ENCODE peak calls at places on chromosomes 6 and 20, in five cellular contexts. One of them, this sample, is unnamed.

GRCh38 chr20:53413188-53413631 is 180.4 kb downstream of the ZNF217 start:
- DNase-seq in tibial nerve: no peak
- DNase-seq in AG04450: no peak
- DNase-seq in ovary: no peak
- DNase-seq in psoas muscle: no peak
- DNase-seq in this sample: no peak

GRCh38 chr6:139028658-139029469 is at the start of gene ABRACL:
- DNase-seq in tibial nerve: peak
- DNase-seq in psoas muscle: peak
- DNase-seq in AG04450: peak
- DNase-seq in ovary: peak
- DNase-seq in this sample: peak

GRCh38 chr20:49460916-49461315 is 21.6 kb downstream of the KCNB1 start:
- DNase-seq in psoas muscle: no peak
- DNase-seq in AG04450: no peak
- DNase-seq in tibial nerve: no peak
- DNase-seq in ovary: no peak
- DNase-seq in this sample: no peak

GRCh38 chr6:3444276-3445088 is 12.4 kb downstream of the SLC22A23 start:
- DNase-seq in ovary: no peak
- DNase-seq in tibial nerve: no peak
- DNase-seq in AG04450: no peak
- DNase-seq in psoas muscle: no peak
- DNase-seq in this sample: no peak

GRCh38 chr6:100237881-100238280 is 226.8 kb downstream of the SIM1 start:
- DNase-seq in AG04450: no peak
- DNase-seq in ovary: no peak
- DNase-seq in psoas muscle: no peak
- DNase-seq in tibial nerve: no peak
- DNase-seq in this sample: no peak

GRCh38 chr20:45300961-45301360 is 5.7 kb upstream of the RBPJL start:
- DNase-seq in ovary: no peak
- DNase-seq in AG04450: no peak
- DNase-seq in psoas muscle: no peak
- DNase-seq in tibial nerve: no peak
- DNase-seq in this sample: no peak

GRCh38 chr6:139881728-139882211 is 507.3 kb upstream of the CITED2 start:
- DNase-seq in psoas muscle: no peak
- DNase-seq in ovary: no peak
- DNase-seq in tibial nerve: peak
- DNase-seq in AG04450: no peak
- DNase-seq in this sample: no peak

GRCh38 chr20:1734269-1734858 is 76.8 kb upstream of the SIRPG start:
- DNase-seq in AG04450: no peak
- DNase-seq in tibial nerve: no peak
- DNase-seq in psoas muscle: no peak
- DNase-seq in ovary: no peak
- DNase-seq in this sample: no peak

GRCh38 chr6:72580281-72580940 is 41.5 kb upstream of the KCNQ5 start:
- DNase-seq in ovary: no peak
- DNase-seq in psoas muscle: no peak
- DNase-seq in tibial nerve: no peak
- DNase-seq in AG04450: peak
- DNase-seq in this sample: no peak

GRCh38 chr6:32190946-32191677 is 1.1 kb upstream of the PBX2 start:
- DNase-seq in ovary: peak
- DNase-seq in tibial nerve: no peak
- DNase-seq in psoas muscle: no peak
- DNase-seq in AG04450: no peak
- DNase-seq in this sample: peak
- H3K4me3 ChIP-seq in ovary: peak
- H3K4me3 ChIP-seq in tibial nerve: peak
- H3K4me3 ChIP-seq in psoas muscle: peak
- H3K4me3 ChIP-seq in AG04450: peak
- H3K4me3 ChIP-seq in this sample: peak

GRCh38 chr6:105319331-105319730 is 83.6 kb downstream of the PREP start:
- DNase-seq in AG04450: no peak
- DNase-seq in ovary: no peak
- DNase-seq in tibial nerve: no peak
- DNase-seq in psoas muscle: no peak
- DNase-seq in this sample: no peak
- H3K27ac ChIP-seq in AG04450: no peak
- H3K27ac ChIP-seq in ovary: no peak
- H3K27ac ChIP-seq in tibial nerve: no peak
- H3K27ac ChIP-seq in psoas muscle: peak
- H3K27ac ChIP-seq in this sample: no peak

GRCh38 chr6:135478626-135479025 is 18.9 kb downstream of the AHI1 start:
- DNase-seq in tibial nerve: no peak
- DNase-seq in ovary: no peak
- DNase-seq in psoas muscle: no peak
- DNase-seq in AG04450: no peak
- DNase-seq in this sample: no peak

DNA sequence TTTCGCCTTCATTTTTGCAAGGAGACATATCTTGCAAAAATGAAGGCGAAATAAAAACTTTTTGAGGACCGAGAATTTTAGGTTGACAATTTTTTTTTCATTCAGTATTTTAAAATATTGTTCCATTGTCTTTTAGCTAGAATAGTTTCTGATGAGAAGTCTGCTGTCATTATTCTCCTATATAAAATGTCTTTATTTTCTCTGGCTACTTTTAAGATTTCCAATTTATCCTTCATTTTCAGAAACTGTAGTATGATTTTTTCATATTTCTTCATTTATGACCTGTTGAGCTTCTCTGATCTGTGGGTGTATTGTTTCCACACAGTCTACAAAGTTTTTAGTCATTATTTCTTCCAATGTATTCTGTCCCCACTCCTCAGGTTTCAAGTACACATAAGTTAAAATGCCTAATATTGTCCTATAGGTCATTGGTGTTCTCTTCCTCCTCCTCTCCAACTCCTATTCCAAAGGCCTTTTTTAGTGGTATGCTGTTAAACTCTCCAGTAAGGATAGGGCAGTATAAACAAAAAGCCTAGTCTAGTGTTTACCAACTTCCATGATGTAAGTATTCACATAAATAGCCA is 15.7 kb downstream of the AHI1 start:
- DNase-seq in ovary: no peak
- DNase-seq in psoas muscle: no peak
- DNase-seq in tibial nerve: no peak
- DNase-seq in AG04450: no peak
- DNase-seq in this sample: no peak
- TF ChIP-seq CTCF in ovary: no peak
- TF ChIP-seq CTCF in psoas muscle: no peak
- TF ChIP-seq CTCF in tibial nerve: no peak
- TF ChIP-seq CTCF in AG04450: no peak
- TF ChIP-seq CTCF in this sample: no peak

GRCh38 chr6:28213213-28213523 is 11.9 kb upstream of the ZSCAN9 start:
- DNase-seq in ovary: no peak
- DNase-seq in psoas muscle: no peak
- DNase-seq in AG04450: no peak
- DNase-seq in tibial nerve: no peak
- DNase-seq in this sample: no peak
- H3K4me3 ChIP-seq in ovary: no peak
- H3K4me3 ChIP-seq in psoas muscle: peak
- H3K4me3 ChIP-seq in AG04450: peak
- H3K4me3 ChIP-seq in tibial nerve: no peak
- H3K4me3 ChIP-seq in this sample: no peak

DNA sequence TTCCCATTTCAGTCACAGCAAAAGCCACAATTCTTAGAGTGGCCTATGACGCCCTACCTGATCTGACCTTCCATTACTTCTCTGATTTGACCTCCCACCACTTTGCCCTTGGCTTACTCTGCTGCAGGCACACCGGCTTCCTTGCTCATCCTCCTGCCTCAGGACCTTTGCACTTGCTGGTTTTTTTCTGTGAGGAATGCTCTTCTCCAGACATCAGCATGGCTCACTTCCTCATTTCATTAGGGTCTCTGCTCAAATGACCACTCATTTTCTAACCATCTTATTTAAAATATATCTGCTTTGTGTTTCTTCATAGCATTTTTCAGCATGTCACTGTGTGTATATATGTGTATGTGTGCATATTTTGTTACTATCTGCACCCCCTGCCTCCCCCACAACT is 111.2 kb upstream of the DTNBP1 start:
- DNase-seq in ovary: no peak
- DNase-seq in psoas muscle: no peak
- DNase-seq in tibial nerve: no peak
- DNase-seq in AG04450: no peak
- DNase-seq in this sample: no peak
- H3K27ac ChIP-seq in ovary: no peak
- H3K27ac ChIP-seq in psoas muscle: no peak
- H3K27ac ChIP-seq in tibial nerve: no peak
- H3K27ac ChIP-seq in AG04450: no peak
- H3K27ac ChIP-seq in this sample: no peak